ENCODE peak calls at places on chromosomes 2 and 18, in four cellular contexts. A is HCT116, P is HepG2, X is SK-N-SH. U is an unnamed sample.

GRCh38 chr18:13804305-13804704 is 19.6 kb upstream of the MC5R start:
- DNase-seq in A (no peak), X (no peak), P (no peak), U (no peak)

GRCh38 chr2:46651363-46652099 is 172.2 kb downstream of the TMEM247 start:
- DNase-seq in X (no peak), P (no peak), A (no peak), U (no peak)

GRCh38 chr18:56139792-56140254 is 498.6 kb downstream of the TXNL1 start:
- DNase-seq in A (no peak), P (no peak), X (no peak), U (no peak)

GRCh38 chr18:56217406-56217805 is 421.0 kb downstream of the TXNL1 start:
- DNase-seq in X (no peak), P (no peak), A (no peak), U (no peak)

GRCh38 chr2:45024600-45025291 is 15.5 kb upstream of the SIX2 start:
- DNase-seq in P (no peak), X (no peak), A (peak; percentile 27), U (no peak)

GRCh38 chr18:36158261-36158867 is 28.7 kb downstream of the ELP2 start:
- DNase-seq in P (no peak), A (no peak), X (no peak), U (no peak)

GRCh38 chr2:199975297-199975895 is 20.0 kb downstream of the MAIP1 start:
- DNase-seq in X (no peak), A (peak; percentile 19), P (no peak), U (no peak)

GRCh38 chr2:86695053-86695691 is 24.9 kb upstream of the RMND5A start:
- DNase-seq in X (no peak), A (peak; percentile 85), P (peak; percentile 69), U (no peak)

GRCh38 chr2:60806988-60807681 is 51.1 kb downstream of the PAPOLG start:
- DNase-seq in X (peak; percentile 41), A (no peak), P (no peak), U (no peak)

GRCh38 chr2:230865766-230866703 is 1.3 kb downstream of the ITM2C start:
- DNase-seq in A (no peak), X (peak; percentile 81), P (no peak), U (no peak)

GRCh38 chr2:173574713-173575112 is 220.0 kb downstream of the CDCA7 start:
- DNase-seq in X (no peak), A (no peak), P (no peak), U (no peak)

GRCh38 chr2:212974692-212975091 is 176.7 kb downstream of the IKZF2 start:
- DNase-seq in X (no peak), A (no peak), P (no peak), U (no peak)

GRCh38 chr18:50299626-50300388 is 12.3 kb upstream of the CXXC1 start:
- DNase-seq in P (no peak), A (no peak), X (no peak), U (no peak)

GRCh38 chr2:168596881-168597280 is 140.8 kb downstream of the CERS6 start:
- DNase-seq in X (no peak), A (peak; percentile 44), P (no peak), U (no peak)

GRCh38 chr18:45658756-45659155 is 43.5 kb downstream of the SLC14A2 start:
- DNase-seq in X (no peak), P (no peak), A (no peak), U (no peak)

GRCh38 chr2:190722825-190723224 is 73.9 kb downstream of the NAB1 start:
- DNase-seq in A (no peak), X (no peak), P (no peak), U (no peak)

GRCh38 chr2:234963785-234964615 is 12.2 kb downstream of the SH3BP4 start:
- DNase-seq in A (peak; percentile 38), P (no peak), X (no peak), U (no peak)

GRCh38 chr2:1656961-1657841 is 87.1 kb downstream of the PXDN start:
- DNase-seq in P (no peak), A (no peak), X (no peak), U (no peak)

GRCh38 chr2:162964513-162964912 is 125.9 kb upstream of the KCNH7 start:
- DNase-seq in P (no peak), A (no peak), X (no peak), U (no peak)

GRCh38 chr18:8176105-8176504 is 433.1 kb upstream of the RAB12 start:
- DNase-seq in P (no peak), X (no peak), A (no peak), U (no peak)
- H2AFZ ChIP-seq in P (no peak overlapping the region), X (no peak overlapping the region), A (no peak overlapping the region), U (no peak overlapping the region)

GRCh38 chr2:239467281-239467955 is 66.6 kb upstream of the HDAC4 start:
- DNase-seq in A (no peak), X (no peak), P (no peak), U (no peak)
- H2AFZ ChIP-seq in A (no peak overlapping the region), X (no peak overlapping the region), P (no peak overlapping the region), U (no peak overlapping the region)

DNA sequence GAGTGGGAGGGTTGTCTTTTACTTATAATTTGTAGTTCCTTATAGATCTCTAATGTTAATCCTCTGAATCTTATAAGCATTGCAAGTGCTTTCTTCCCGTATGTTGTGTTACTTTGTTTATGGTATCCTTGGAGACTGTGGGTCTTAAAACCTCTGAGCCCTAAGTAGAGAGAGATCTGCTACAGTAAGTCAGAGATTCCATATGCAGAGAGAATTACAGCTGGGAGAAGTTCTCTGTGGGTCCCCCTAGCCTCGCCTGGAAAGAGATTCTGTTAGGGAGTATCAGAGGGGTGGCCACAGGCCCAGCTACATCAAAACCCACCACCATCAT is 93.9 kb downstream of the RTN4 start:
- DNase-seq in X (no peak), A (no peak), P (no peak), U (no peak)
- H2AFZ ChIP-seq in X (no peak overlapping the region), A (no peak overlapping the region), P (no peak overlapping the region), U (no peak overlapping the region)

DNA sequence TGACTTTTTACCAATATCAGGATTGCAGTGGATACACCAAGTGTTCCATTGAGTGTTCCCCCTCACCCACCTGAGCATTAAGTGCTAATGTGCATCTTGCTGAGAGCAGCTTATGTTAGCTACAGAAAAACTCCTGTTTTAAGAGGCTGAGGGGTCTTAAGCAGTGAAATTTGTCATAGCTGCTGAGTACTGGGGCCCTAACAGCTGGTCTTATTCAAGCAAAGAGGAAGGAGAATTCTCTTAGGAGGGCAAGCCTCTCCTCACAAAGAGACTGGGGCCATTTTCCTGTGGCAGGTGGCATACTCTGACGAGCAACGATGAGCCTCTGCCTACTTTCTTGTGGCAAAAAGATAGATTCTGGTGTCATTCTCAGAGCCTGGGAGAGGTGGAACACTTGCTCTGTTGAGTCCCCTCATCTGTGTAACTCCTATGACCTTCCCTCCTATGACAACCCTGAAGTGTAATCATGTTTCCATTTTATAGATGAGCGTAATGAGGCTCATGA is 53.2 kb downstream of the SPRED2 start:
- DNase-seq in X (no peak), P (no peak), A (no peak), U (no peak)
- H2AFZ ChIP-seq in X (no peak overlapping the region), P (no peak overlapping the region), A (no peak overlapping the region), U (no peak overlapping the region)

GRCh38 chr2:222993920-222994650 is 57.9 kb upstream of the KCNE4 start:
- DNase-seq in P (no peak), A (no peak), X (peak; percentile 47), U (no peak)
- H2AFZ ChIP-seq in P (no peak overlapping the region), A (no peak overlapping the region), X (peak overlapping the region; percentile 82), U (peak overlapping the region; percentile 61)

GRCh38 chr2:119430023-119430498 is 1.6 kb upstream of the TMEM37 start:
- DNase-seq in A (no peak), X (no peak), P (no peak), U (no peak)

GRCh38 chr2:119432882-119433522 is 1.3 kb downstream of the TMEM37 start:
- DNase-seq in X (no peak), P (no peak), A (no peak), U (no peak)

GRCh38 chr2:119431155-119431975 is at the start of gene TMEM37:
- DNase-seq in X (peak; percentile 85), P (peak; percentile 79), A (peak; percentile 28), U (peak; percentile 80)

GRCh38 chr2:119433636-119434327 is 2.1 kb downstream of the TMEM37 start:
- DNase-seq in A (no peak), P (peak; percentile 85), X (no peak), U (no peak)

GRCh38 chr2:119431976-119432881 is 575 bp downstream of the TMEM37 start:
- DNase-seq in X (no peak), P (no peak), A (no peak), U (no peak)
- H2AFZ ChIP-seq in X (no peak overlapping the region), P (no peak overlapping the region), A (no peak overlapping the region), U (peak overlapping the region; percentile 84)

GRCh38 chr2:139791330-139791729 is 1011.1 kb upstream of the NXPH2 start:
- DNase-seq in P (no peak), A (no peak), X (peak; percentile 49), U (no peak)
- H2AFZ ChIP-seq in P (no peak overlapping the region), A (no peak overlapping the region), X (no peak overlapping the region), U (no peak overlapping the region)

GRCh38 chr2:174839672-174840071 is 75.4 kb upstream of the CHRNA1 start:
- DNase-seq in X (no peak), A (no peak), P (no peak), U (no peak)
- H2AFZ ChIP-seq in X (no peak overlapping the region), A (no peak overlapping the region), P (no peak overlapping the region), U (no peak overlapping the region)

DNA sequence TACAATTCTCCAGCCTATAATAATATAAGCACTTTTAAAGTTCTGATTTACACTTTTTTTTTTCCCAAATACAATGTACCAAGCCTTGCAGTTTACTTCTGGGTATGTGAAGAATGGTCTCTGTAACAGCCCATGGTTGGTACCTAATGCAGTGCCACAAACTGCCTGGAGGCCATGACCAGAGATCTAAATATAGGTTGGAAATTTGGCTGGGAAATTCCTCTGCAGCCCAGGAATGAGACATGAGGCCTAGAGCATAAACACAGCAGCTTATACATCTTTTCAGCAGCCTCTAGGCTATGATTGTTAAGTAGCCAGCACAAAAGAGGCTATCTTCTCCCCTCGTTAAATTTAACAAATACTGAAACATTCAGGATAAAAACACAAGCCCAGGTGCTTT is 432.0 kb upstream of the FAM98A start:
- DNase-seq in X (no peak), P (no peak), A (no peak), U (no peak)
- H2AFZ ChIP-seq in X (no peak overlapping the region), P (no peak overlapping the region), A (no peak overlapping the region), U (no peak overlapping the region)